ENCODE peak calls at places on chromosomes 7 and 10, in five cellular contexts. H, A, Q, G and M are unnamed samples.

GRCh38 chr10:89342219-89342966 is 14.6 kb downstream of the IFIT3 start:
- DNase-seq in H (no peak), A (peak), Q (no peak), G (no peak), M (no peak)

GRCh38 chr7:105680505-105681187 is 99.4 kb upstream of the EFCAB10 start:
- DNase-seq in H (no peak), A (peak), Q (no peak), G (no peak), M (no peak)

GRCh38 chr7:105502173-105502572 is 19.9 kb downstream of the PUS7 start:
- DNase-seq in H (no peak), A (no peak), Q (no peak), G (no peak), M (no peak)

GRCh38 chr10:52644678-52645434 is 127.7 kb downstream of the MBL2 start:
- DNase-seq in H (no peak), A (no peak), Q (no peak), G (no peak), M (no peak)

GRCh38 chr7:3922175-3922635 is 621.2 kb downstream of the SDK1 start:
- DNase-seq in H (no peak), A (peak), Q (peak), G (peak), M (no peak)

GRCh38 chr7:116341222-116341907 is 131.0 kb downstream of the TES start:
- DNase-seq in H (no peak), A (no peak), Q (no peak), G (no peak), M (no peak)

GRCh38 chr7:138524259-138524658 is 64.2 kb downstream of the TRIM24 start:
- DNase-seq in H (no peak), A (no peak), Q (no peak), G (no peak), M (no peak)

GRCh38 chr7:5396999-5397656 is 26.5 kb downstream of the TNRC18 start:
- DNase-seq in H (peak), A (peak), Q (peak), G (peak), M (peak)

GRCh38 chr7:158704524-158705233 is at the start of gene NCAPG2:
- DNase-seq in H (peak), A (peak), Q (peak), G (peak), M (peak)

GRCh38 chr10:86862373-86862772 is 95.0 kb downstream of the MMRN2 start:
- DNase-seq in H (no peak), A (no peak), Q (no peak), G (no peak), M (no peak)

GRCh38 chr7:91913612-91914011 is 27.1 kb upstream of the AKAP9 start:
- DNase-seq in H (no peak), A (no peak), Q (no peak), G (no peak), M (no peak)

GRCh38 chr7:47952224-47952623 is 4.0 kb upstream of the PKD1L1 start:
- DNase-seq in H (no peak), A (no peak), Q (no peak), G (no peak), M (no peak)

GRCh38 chr10:119595715-119596515 is 849 bp downstream of the TIAL1 start:
- DNase-seq in H (peak), A (no peak), Q (peak), G (no peak), M (peak)

GRCh38 chr7:138821912-138822311 is 23.9 kb upstream of the ATP6V0A4 start:
- DNase-seq in H (no peak), A (no peak), Q (no peak), G (no peak), M (no peak)

GRCh38 chr7:66629659-66630058 is 978 bp downstream of the KCTD7 start:
- DNase-seq in H (no peak), A (no peak), Q (no peak), G (no peak), M (no peak)

GRCh38 chr10:4661572-4662255 is 164.3 kb upstream of the AKR1E2 start:
- DNase-seq in H (no peak), A (peak), Q (no peak), G (no peak), M (peak)

GRCh38 chr7:37065779-37066271 is 341.5 kb upstream of the AOAH start:
- DNase-seq in H (no peak), A (no peak), Q (no peak), G (no peak), M (no peak)

GRCh38 chr10:124732931-124733536 is 11.1 kb downstream of the FAM53B start:
- DNase-seq in H (peak), A (peak), Q (no peak), G (no peak), M (no peak)

GRCh38 chr7:129845178-129845971 is 107.4 kb downstream of the UBE2H start:
- DNase-seq in H (no peak), A (no peak), Q (no peak), G (peak), M (no peak)

GRCh38 chr7:143395187-143396149 is 13.2 kb downstream of the EPHA1 start:
- DNase-seq in H (no peak), A (no peak), Q (no peak), G (no peak), M (peak)

DNA sequence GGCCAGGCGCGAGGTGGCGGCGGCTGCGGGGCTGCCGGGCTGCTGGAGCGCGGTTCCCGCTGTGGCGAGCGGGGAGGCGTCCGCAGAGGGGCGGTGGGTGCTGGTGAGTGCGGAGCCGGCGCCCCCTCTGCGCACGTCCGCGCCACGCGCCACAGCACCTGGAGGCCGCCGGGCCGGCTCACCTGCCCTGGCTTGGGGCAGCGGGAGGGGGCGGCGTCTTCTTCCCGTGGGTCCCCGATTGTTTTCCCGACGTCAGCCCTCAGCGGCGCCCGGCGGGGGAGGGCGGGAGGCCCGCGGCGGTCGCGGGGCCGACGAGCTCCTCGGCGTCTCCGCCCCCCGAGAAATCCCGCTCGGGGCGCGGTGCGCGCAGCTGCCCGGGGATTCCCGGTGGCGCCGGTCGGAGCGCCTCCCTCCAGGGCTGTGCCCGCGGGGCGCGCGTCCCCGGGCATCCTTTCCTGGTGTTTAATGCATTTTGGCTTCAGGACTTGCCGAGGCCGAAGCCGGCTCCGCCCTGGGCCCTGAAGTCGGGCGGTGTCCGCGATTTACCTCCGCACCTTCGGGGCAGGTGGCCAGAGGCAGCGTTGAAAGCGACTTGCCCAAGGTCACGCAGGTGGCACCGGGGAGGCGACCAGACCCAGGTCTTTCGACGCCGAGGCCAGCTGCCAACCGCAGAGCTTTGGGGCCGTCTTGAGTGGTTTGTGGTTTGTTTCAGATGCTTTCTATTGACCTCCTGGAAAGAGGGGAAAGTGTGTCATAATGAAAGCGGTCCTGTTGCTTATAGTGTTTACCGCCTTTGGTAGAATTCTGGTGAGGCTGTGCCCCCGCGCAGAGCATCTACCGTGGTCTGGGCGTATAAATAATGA is 582 bp downstream of the PLEKHA1 start:
- DNase-seq in H (peak), A (no peak), Q (no peak), G (peak), M (peak)
- H3K27ac ChIP-seq in H (peak), A (peak), Q (no peak), G (peak), M (peak)

GRCh38 chr10:128643658-128644057 is 517.4 kb upstream of the MKI67 start:
- DNase-seq in H (no peak), A (no peak), Q (no peak), G (no peak), M (no peak)

GRCh38 chr10:128641998-128642397 is 515.8 kb upstream of the MKI67 start:
- DNase-seq in H (no peak), A (no peak), Q (no peak), G (no peak), M (no peak)

GRCh38 chr10:128646956-128647355 is 520.7 kb upstream of the MKI67 start:
- DNase-seq in H (no peak), A (no peak), Q (no peak), G (no peak), M (no peak)

DNA sequence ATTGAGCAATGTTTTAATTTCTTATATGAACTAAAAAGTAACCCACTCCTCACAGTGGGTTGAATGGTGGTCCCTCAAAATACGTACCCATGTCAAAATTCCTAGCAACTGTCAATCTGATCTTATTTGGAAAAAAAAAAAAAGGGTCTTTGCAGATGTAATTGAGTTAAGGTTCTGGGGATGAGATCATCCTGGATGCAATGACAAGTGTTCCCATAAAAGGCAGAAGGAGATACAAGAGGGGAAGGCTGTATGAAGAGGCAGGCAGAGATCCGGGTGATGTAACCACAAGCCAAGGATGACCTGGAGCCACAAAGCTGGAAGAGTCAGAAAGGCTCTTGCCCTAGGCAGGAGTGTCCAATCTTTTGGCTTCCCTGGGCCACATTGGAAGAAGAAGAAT is 516.3 kb upstream of the MKI67 start:
- DNase-seq in H (no peak), A (no peak), Q (no peak), G (no peak), M (no peak)
- H3K27ac ChIP-seq in H (no peak), A (no peak), Q (no peak), G (no peak), M (no peak)

DNA sequence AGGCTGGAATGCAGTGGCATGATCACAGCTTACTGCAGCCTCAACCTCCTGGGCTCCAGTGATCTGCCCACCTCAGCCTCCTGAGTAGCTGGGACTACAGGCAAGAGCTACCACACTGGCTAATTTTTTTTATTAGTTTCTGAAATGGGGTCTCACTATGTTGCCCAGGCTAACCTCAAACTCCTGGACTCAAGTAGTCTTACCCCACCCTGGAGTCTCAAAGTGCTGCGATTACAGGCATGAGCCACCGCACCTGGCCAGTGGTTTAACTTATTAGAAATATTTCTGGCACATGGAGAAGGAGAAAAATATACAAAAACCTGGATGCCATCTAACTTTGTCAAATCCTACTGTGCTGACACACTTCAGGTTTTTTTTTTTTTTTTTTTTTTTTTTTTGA is 15.2 kb downstream of the ZNF786 start:
- DNase-seq in H (no peak), A (no peak), Q (no peak), G (no peak), M (no peak)
- H3K27ac ChIP-seq in H (no peak), A (no peak), Q (no peak), G (no peak), M (no peak)

GRCh38 chr7:73899731-73900142 is 38.8 kb downstream of the TMEM270 start:
- DNase-seq in H (no peak), A (peak), Q (peak), G (peak), M (peak)
- H3K27ac ChIP-seq in H (no peak), A (peak), Q (peak), G (no peak), M (peak)

GRCh38 chr10:126921974-126922525 is 16.8 kb downstream of the DOCK1 start:
- DNase-seq in H (no peak), A (no peak), Q (peak), G (no peak), M (no peak)
- H3K27ac ChIP-seq in H (no peak), A (no peak), Q (peak), G (no peak), M (no peak)

GRCh38 chr10:97505152-97505551 is 6.4 kb downstream of the UBTD1 start:
- DNase-seq in H (no peak), A (no peak), Q (no peak), G (no peak), M (no peak)
- H3K27ac ChIP-seq in H (no peak), A (no peak), Q (no peak), G (no peak), M (no peak)